ENCODE peak calls at places on chromosomes 7 and 10, in seven cellular contexts. D, G, P, Y, T, N and U are unnamed samples.
A peak's percentile ranks its signal among the peaks of the same experiment; 100 is the strongest.

GRCh38 chr7:151007469-151007898 is 16.7 kb downstream of the NOS3 start:
- DNase-seq in G (no peak), N (no peak), Y (peak; percentile 50), D (no peak), P (no peak), T (no peak), U (no peak)

GRCh38 chr10:118667732-118668131 is 72.3 kb upstream of the PRLHR start:
- DNase-seq in Y (no peak), P (no peak), N (no peak), T (no peak), D (no peak), G (no peak), U (no peak)

GRCh38 chr7:2651847-2652735 is 20.3 kb downstream of the TTYH3 start:
- DNase-seq in Y (no peak), D (no peak), G (no peak), N (no peak), P (no peak), T (no peak), U (no peak)

GRCh38 chr7:116776610-116777289 is 85.6 kb upstream of the CAPZA2 start:
- DNase-seq in P (no peak), G (no peak), T (no peak), D (no peak), Y (no peak), N (peak; percentile 41), U (peak; percentile 48)

GRCh38 chr7:135714534-135715009 is 13.4 kb downstream of the SLC13A4 start:
- DNase-seq in Y (no peak), G (peak; percentile 78), P (no peak), T (no peak), D (no peak), N (peak; percentile 12), U (no peak)

GRCh38 chr10:126650164-126650563 is 20.3 kb downstream of the C10orf90 start:
- DNase-seq in P (no peak), T (no peak), N (no peak), D (no peak), G (no peak), Y (no peak), U (no peak)

GRCh38 chr10:72272689-72273409 is 875 bp upstream of the DDIT4 start:
- DNase-seq in D (peak; percentile 87), P (peak; percentile 95), G (peak; percentile 97), T (peak; percentile 93), Y (peak; percentile 98), N (peak; percentile 96), U (peak; percentile 90)

GRCh38 chr10:91887075-91887899 is 22.0 kb downstream of the FGFBP3 start:
- DNase-seq in N (peak; percentile 74), G (peak; percentile 73), D (peak; percentile 33), Y (no peak), T (peak; percentile 68), P (peak; percentile 47), U (no peak)

GRCh38 chr10:4721994-4722753 is 103.8 kb upstream of the AKR1E2 start:
- DNase-seq in G (no peak), Y (no peak), T (no peak), N (peak; percentile 33), D (no peak), P (no peak), U (no peak)

GRCh38 chr7:109694122-109694521 is 1124.4 kb downstream of the DNAJB9 start:
- DNase-seq in D (no peak), Y (no peak), N (no peak), P (no peak), G (no peak), T (no peak), U (no peak)

GRCh38 chr10:125982256-125982948 is 86.0 kb downstream of the FANK1 start:
- DNase-seq in N (peak; percentile 71), T (no peak), G (no peak), Y (no peak), D (peak; percentile 55), P (peak; percentile 41), U (no peak)

GRCh38 chr7:77516085-77516484 is 21.0 kb upstream of the PTPN12 start:
- DNase-seq in G (no peak), Y (no peak), P (no peak), D (no peak), N (no peak), T (no peak), U (no peak)

GRCh38 chr10:78041170-78042057 is 7.8 kb downstream of the RPS24 start:
- DNase-seq in T (no peak), P (no peak), D (no peak), N (no peak), Y (no peak), G (no peak), U (no peak)

GRCh38 chr7:43244232-43244631 is 131.8 kb downstream of the HECW1 start:
- DNase-seq in P (no peak), G (no peak), T (no peak), D (no peak), N (no peak), Y (no peak), U (no peak)

GRCh38 chr7:121499526-121500123 is 103.5 kb upstream of the FAM3C start:
- DNase-seq in P (no peak), Y (no peak), T (no peak), D (no peak), G (no peak), N (no peak), U (no peak)

GRCh38 chr7:101377189-101377736 is 14.6 kb downstream of the COL26A1 start:
- DNase-seq in N (no peak), Y (no peak), G (no peak), D (no peak), T (no peak), P (no peak), U (no peak)

GRCh38 chr7:130874071-130874915 is 140.3 kb upstream of the KLF14 start:
- DNase-seq in N (no peak), T (no peak), Y (no peak), D (no peak), G (no peak), P (no peak), U (no peak)

GRCh38 chr7:130872756-130873448 is 138.9 kb upstream of the KLF14 start:
- DNase-seq in G (no peak), D (no peak), Y (no peak), T (no peak), N (no peak), P (no peak), U (no peak)

GRCh38 chr7:130869918-130870317 is 135.9 kb upstream of the KLF14 start:
- DNase-seq in Y (no peak), G (no peak), T (no peak), N (no peak), P (no peak), D (no peak), U (no peak)

GRCh38 chr7:130875265-130875741 is 141.3 kb upstream of the KLF14 start:
- DNase-seq in T (peak; percentile 79), D (no peak), N (peak; percentile 71), P (no peak), G (no peak), Y (no peak), U (no peak)

DNA sequence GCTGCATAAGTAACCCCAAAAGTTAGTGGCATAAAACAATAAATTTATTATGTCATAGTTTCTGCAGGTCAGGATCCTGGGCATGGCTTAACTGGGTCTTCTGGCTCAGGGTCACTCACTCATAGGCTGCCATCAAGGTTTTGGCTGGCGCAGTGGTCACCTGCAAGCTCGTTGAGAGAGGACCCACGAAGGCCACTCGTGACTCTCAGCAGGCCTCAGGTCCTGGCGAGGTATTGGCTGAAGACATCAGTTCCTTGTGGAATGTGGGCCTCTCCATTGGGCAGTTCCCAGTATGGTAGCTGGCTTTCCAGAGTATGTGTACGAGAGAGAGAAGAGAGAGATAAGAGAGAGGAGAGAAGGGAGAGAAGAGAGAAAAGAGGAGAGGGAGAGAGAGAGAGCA is 138.3 kb upstream of the KLF14 start:
- DNase-seq in T (no peak), Y (no peak), G (no peak), N (no peak), D (no peak), P (no peak), U (no peak)
- H3K36me3 ChIP-seq in T (peaks cover 90% of the 10 kb centered on the region), Y (peaks cover 87% of the 10 kb centered on the region), G (peaks cover 71% of the 10 kb centered on the region), N (no peaks in the 10 kb centered on the region), D (no peaks in the 10 kb centered on the region), P (no peaks in the 10 kb centered on the region), U (no peaks in the 10 kb centered on the region)

DNA sequence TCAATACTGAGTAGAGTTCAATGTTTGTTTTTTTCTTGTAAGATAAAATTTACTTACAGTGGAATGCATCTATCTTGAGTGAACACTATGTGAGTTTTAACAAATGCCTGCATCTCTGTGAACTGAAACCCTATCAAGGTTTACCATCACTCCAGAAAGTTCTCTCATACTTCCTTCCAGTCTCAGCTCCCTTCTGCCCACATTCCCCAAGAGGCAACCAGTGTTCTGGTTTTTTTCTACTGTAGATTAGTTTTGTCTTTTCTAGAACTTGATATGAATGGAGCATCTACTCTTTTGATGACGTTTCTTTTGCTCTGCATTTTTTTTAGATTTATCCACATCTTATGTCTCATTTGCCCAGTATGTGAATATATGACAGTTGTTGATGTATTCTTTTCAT is 17.1 kb downstream of the WIPI2 start:
- DNase-seq in P (no peak), G (no peak), D (no peak), N (no peak), T (no peak), Y (no peak), U (no peak)
- H3K36me3 ChIP-seq in P (no peaks in the 10 kb centered on the region), G (peaks cover 46% of the 10 kb centered on the region), D (no peaks in the 10 kb centered on the region), N (no peaks in the 10 kb centered on the region), T (peaks cover 56% of the 10 kb centered on the region), Y (peaks cover 75% of the 10 kb centered on the region), U (no peaks in the 10 kb centered on the region)

DNA sequence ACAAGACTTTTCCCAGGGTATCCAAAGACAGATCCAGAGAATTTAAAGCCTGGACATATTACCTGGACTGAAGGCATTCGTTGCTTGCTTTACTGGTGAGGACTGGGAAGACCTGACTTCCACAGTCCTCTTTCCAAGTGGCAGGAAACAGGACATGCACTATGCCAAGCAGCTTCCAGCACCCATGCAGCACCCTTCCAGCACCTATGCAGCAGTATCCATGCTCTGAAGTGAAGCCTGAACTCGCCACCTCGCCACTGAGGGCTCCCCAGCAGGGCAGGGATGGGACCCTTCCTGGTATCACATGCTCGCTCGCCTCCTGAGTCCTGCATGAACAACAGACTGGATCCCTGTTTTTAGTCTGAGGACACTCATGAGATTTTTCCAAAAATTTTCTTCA is 189.9 kb upstream of the KLF14 start:
- DNase-seq in Y (no peak), G (no peak), P (no peak), T (no peak), D (no peak), N (no peak), U (no peak)
- H3K36me3 ChIP-seq in Y (peaks cover 5% of the 10 kb centered on the region), G (no peaks in the 10 kb centered on the region), P (no peaks in the 10 kb centered on the region), T (peaks cover 7% of the 10 kb centered on the region), D (no peaks in the 10 kb centered on the region), N (no peaks in the 10 kb centered on the region), U (no peaks in the 10 kb centered on the region)

DNA sequence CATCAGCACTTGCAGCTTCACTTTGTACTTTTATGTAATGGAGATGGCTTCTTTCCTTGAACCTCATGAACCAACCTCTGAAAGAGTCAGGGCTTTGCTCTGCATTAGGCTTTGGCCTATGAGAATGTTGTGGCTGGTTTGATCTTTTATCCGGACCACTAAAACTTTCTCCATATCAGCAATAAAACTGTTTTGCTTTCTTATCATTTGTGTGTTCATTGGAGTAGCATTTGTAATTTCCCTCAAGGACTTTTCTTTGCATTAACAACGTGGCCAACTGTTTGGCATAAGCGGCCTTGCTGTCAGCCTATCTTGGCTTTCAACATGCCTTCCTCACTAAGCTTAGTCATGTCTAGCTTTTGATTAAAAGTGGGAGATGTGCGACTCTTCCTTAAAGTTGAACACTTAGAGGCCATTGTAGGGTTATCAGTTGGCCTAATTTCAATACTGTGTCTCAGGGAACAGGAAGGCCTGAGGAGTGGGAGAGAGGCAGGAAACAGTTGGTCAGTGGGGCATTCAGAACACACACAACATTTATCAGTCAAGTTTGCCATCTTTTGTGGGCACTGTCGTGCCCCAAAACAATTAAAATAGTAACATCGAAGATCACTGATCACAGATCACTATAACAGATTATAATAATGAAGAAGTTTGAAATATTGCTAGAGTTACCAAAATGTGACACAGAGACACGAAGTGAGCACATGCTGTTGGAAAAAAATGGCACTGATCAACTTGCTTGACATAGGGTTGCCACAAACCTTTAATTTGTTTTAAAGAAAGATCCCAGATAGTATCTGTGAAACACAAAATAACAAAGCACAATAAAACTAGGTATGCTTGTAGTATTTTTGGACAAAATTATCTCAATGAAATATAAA is 64.7 kb downstream of the NRF1 start:
- DNase-seq in N (no peak), P (no peak), D (peak; percentile 30), G (no peak), T (no peak), Y (no peak), U (no peak)
- H3K36me3 ChIP-seq in N (no peaks in the 10 kb centered on the region), P (no peaks in the 10 kb centered on the region), D (no peaks in the 10 kb centered on the region), G (peaks cover 69% of the 10 kb centered on the region), T (peaks cover 45% of the 10 kb centered on the region), Y (peaks cover 56% of the 10 kb centered on the region), U (peaks cover 12% of the 10 kb centered on the region)